ENCODE peak calls at places on chromosomes 3 and 15, in four cellular contexts. K is fibroblast of pulmonary artery, Z is HCT116, G is fibroblast of villous mesenchyme. M is an unnamed sample.

GRCh38 chr3:126100688-126101301 is 16.9 kb upstream of the SLC41A3 start:
- DNase-seq in K (no peak), Z (no peak), G (peak), M (no peak)

GRCh38 chr3:25747033-25747432 is 36.2 kb downstream of the NGLY1 start:
- DNase-seq in K (peak), Z (no peak), G (peak), M (no peak)

GRCh38 chr15:33994005-33994615 is 25.8 kb downstream of the CHRM5 start:
- DNase-seq in K (peak), Z (peak), G (peak), M (no peak)

GRCh38 chr15:92974183-92974915 is 74.2 kb downstream of the CHD2 start:
- DNase-seq in K (no peak), Z (no peak), G (no peak), M (no peak)

GRCh38 chr3:120095226-120096165 is 1.2 kb upstream of the GSK3B start:
- DNase-seq in K (peak), Z (peak), G (peak), M (peak)

GRCh38 chr15:25268166-25268565 is 170.7 kb downstream of the UBE3A start:
- DNase-seq in K (no peak), Z (no peak), G (no peak), M (no peak)

GRCh38 chr3:38837358-38837757 is 21.3 kb upstream of the SCN10A start:
- DNase-seq in K (no peak), Z (no peak), G (no peak), M (no peak)

GRCh38 chr3:190533511-190534282 is 19.8 kb downstream of the IL1RAP start:
- DNase-seq in K (peak), Z (no peak), G (peak), M (peak)

GRCh38 chr3:126781406-126781805 is 77.4 kb downstream of the CHCHD6 start:
- DNase-seq in K (no peak), Z (no peak), G (no peak), M (no peak)

GRCh38 chr3:49158108-49158709 is 7.9 kb downstream of the CCDC71 start:
- DNase-seq in K (no peak), Z (peak), G (peak), M (no peak)

GRCh38 chr3:128549283-128550112 is 56.5 kb upstream of the GATA2 start:
- DNase-seq in K (peak), Z (no peak), G (peak), M (peak)

DNA sequence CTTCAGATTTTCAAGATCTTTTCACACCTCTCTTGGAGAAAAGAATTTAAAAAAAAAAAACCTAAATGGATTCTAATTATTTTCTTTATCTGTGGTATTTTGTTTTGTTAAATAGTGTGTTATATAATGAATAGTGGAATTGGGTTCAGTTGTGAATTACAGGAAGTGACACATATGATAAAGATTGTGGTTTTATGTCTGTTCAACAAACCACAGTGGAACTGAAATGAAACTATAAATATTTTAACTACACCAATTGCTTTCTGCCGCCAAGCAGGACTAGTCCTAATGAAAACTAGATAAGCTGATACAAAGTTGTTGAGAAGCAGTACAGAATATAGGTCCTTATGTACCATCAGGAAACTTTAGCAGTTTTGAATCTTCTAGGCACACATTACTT is 121.6 kb downstream of the UBE2E2 start:
- DNase-seq in K (peak), Z (no peak), G (peak), M (peak)
- H3K4me3 ChIP-seq in K (peak), Z (no peak), G (no peak), M (no peak)

DNA sequence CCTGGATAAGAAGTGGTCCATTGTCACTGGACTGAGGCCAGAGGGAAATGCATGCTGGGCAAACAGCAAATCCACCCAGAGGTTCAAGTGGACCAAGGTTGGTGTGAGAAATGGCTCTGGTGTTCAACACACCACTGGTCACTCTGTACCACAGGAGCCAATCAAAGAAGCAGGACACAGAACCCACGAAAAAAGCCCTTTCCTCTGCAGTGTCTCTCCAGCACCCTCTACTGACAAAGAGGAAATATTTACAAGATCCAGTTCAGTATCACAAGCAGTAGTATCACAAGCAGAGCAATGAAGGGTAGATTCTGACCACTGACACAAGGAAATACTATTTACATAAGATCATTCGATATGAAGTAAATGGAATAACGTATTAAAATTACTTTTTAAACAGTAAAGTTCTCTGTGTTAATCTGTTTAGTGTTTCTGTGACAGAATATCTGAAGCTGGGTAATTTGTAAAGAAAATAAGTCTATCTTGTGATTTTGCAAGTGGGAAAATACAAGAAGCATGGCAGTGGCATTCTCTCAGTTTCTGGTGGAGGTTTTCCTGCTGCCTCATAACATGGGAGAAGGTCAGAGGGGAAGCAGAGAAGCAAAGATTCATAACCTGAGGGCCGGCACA is 390.7 kb downstream of the EFHB start:
- DNase-seq in K (peak), Z (peak), G (no peak), M (no peak)
- TF ChIP-seq CTCF in K (peak), Z (no peak), G (no peak), M (no peak)

DNA sequence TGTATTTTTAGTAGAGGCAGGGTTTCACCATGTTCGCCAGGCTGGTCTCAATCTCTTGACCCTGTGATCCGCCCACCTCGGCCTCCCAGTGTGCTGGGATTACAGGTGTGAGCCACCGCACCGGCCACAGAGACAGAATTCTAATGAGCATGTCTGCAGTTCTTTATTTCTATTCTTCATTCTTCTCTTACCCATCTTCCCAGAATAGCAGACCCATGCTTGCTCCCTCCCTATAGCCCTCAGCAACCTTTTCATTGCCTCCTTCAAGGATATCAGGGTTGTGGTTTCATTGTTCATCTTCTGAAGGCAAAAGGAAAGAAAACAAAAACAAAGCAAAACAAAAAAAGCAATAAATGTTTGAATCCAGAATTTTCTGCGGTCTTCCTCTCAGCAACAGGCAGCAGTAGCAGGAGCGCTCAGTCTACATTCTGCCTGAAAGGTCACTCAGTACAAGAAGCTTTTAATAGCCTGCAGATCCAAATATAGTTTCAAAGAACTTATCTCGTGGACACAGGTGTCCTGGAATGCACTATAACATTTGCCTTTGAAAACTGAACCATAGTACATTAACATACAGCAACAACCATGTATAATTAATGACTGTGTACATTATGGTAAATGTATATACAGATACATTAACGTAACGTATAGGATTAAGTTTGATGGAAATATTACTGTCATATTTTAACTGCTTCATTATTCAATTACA is at the start of gene SMCO1:
- DNase-seq in K (no peak), Z (no peak), G (no peak), M (no peak)
- H3K4me3 ChIP-seq in K (no peak), Z (no peak), G (no peak), M (no peak)

GRCh38 chr3:28057548-28057947 is 183.9 kb upstream of the CMC1 start:
- DNase-seq in K (no peak), Z (no peak), G (no peak), M (no peak)
- TF ChIP-seq CTCF in K (no peak), Z (no peak), G (no peak), M (no peak)

GRCh38 chr3:22373182-22373581 is 622.2 kb upstream of the ZNF385D start:
- DNase-seq in K (no peak), Z (no peak), G (no peak), M (no peak)
- H3K4me3 ChIP-seq in K (no peak), Z (no peak), G (no peak), M (no peak)

GRCh38 chr3:184037816-184038215 is 6.3 kb downstream of the HTR3D start:
- DNase-seq in K (no peak), Z (peak), G (no peak), M (no peak)
- TF ChIP-seq CTCF in K (no peak), Z (peak), G (no peak), M (no peak)

GRCh38 chr15:73685561-73685960 is 1.4 kb downstream of the CD276 start:
- DNase-seq in K (peak), Z (no peak), G (peak), M (no peak)
- H3K4me3 ChIP-seq in K (peak), Z (peak), G (peak), M (peak)